ENCODE peak calls at places on chromosomes 4 and X, in nine cellular contexts. F is H7; W is progenitor cell of endocrine pancreas; O is activated CD4-positive, alpha-beta T cell treated with anti-CD3 and anti-CD28 coated beads for 1 hour; N is activated naive CD4-positive, alpha-beta T cell treated with anti-CD3 and anti-CD28 coated beads, Interleukin-2, amount 50 U/mL, for 72 hours; V is heart left ventricle; S is D341Med; G is activated effector memory CD4-positive, alpha-beta T cell treated with Interleukin-2 at 50 U/mL for 16 hours; D is RWPE1. R is an unnamed sample.

GRCh38 chrX:25523574-25523973 is 507.8 kb upstream of the ARX start:
- DNase-seq in F (peak), W (no peak), O (no peak), N (no peak), V (no peak), S (peak), G (no peak), D (peak), R (peak)

GRCh38 chr4:168740686-168741085 is 243.8 kb downstream of the PALLD start:
- DNase-seq in F (no peak), W (no peak), O (no peak), N (no peak), V (no peak), S (no peak), G (no peak), D (no peak), R (no peak)

GRCh38 chr4:138439143-138439581 is 197.0 kb upstream of the SLC7A11 start:
- DNase-seq in F (no peak), W (no peak), O (no peak), N (no peak), V (no peak), S (no peak), G (no peak), D (no peak), R (no peak)

GRCh38 chr4:155582971-155583437 is 83.6 kb upstream of the GUCY1A1 start:
- DNase-seq in F (no peak), W (no peak), O (no peak), N (no peak), V (no peak), S (no peak), G (no peak), D (peak), R (no peak)

GRCh38 chr4:137694138-137694537 is 161.8 kb upstream of the PCDH18 start:
- DNase-seq in F (no peak), W (no peak), O (no peak), N (no peak), V (no peak), S (no peak), G (no peak), D (no peak), R (no peak)

GRCh38 chr4:52510939-52511583 is 148.0 kb downstream of the USP46 start:
- DNase-seq in F (no peak), W (no peak), O (no peak), N (no peak), V (no peak), S (no peak), G (no peak), D (no peak), R (no peak)

GRCh38 chrX:149830192-149830873 is 48.6 kb downstream of the MAGEA9 start:
- DNase-seq in F (peak), W (no peak), O (no peak), N (no peak), V (no peak), S (peak), G (no peak), D (no peak), R (peak)

GRCh38 chr4:175308236-175308635 is 390.1 kb downstream of the ADAM29 start:
- DNase-seq in F (no peak), W (no peak), O (no peak), N (no peak), V (no peak), S (no peak), G (no peak), D (peak), R (no peak)

GRCh38 chr4:155371432-155372043 is 5.2 kb downstream of the MAP9 start:
- DNase-seq in F (no peak), W (no peak), O (no peak), N (no peak), V (no peak), S (no peak), G (no peak), D (peak), R (no peak)

GRCh38 chrX:153900806-153901752 is 3.4 kb upstream of the AVPR2 start:
- DNase-seq in F (peak), W (no peak), O (peak), N (no peak), V (peak), S (no peak), G (peak), D (peak), R (no peak)

GRCh38 chrX:85922821-85923220 is 124.5 kb downstream of the CHM start:
- DNase-seq in F (no peak), W (no peak), O (no peak), N (no peak), V (no peak), S (no peak), G (no peak), D (peak), R (no peak)

GRCh38 chrX:103274284-103274683 is 2.3 kb downstream of the TCEAL5 start:
- DNase-seq in F (no peak), W (no peak), O (no peak), N (no peak), V (no peak), S (no peak), G (no peak), D (no peak), R (no peak)

GRCh38 chr4:123397276-123398150 is 918 bp downstream of the SPRY1 start:
- DNase-seq in F (peak), W (peak), O (no peak), N (peak), V (peak), S (peak), G (no peak), D (no peak), R (peak)

GRCh38 chrX:77743720-77744119 is 42.3 kb downstream of the ATRX start:
- DNase-seq in F (no peak), W (no peak), O (no peak), N (no peak), V (no peak), S (no peak), G (no peak), D (no peak), R (no peak)

GRCh38 chr4:62018537-62018936 is 818.4 kb downstream of the ADGRL3 start:
- DNase-seq in F (no peak), W (no peak), O (no peak), N (no peak), V (no peak), S (no peak), G (no peak), D (no peak), R (no peak)

GRCh38 chr4:179858221-179858620 is 2385.0 kb upstream of the TENM3 start:
- DNase-seq in F (no peak), W (no peak), O (no peak), N (no peak), V (no peak), S (no peak), G (no peak), D (no peak), R (no peak)

GRCh38 chr4:23822181-23822580 is 67.7 kb downstream of the PPARGC1A start:
- DNase-seq in F (no peak), W (no peak), O (no peak), N (no peak), V (no peak), S (no peak), G (no peak), D (peak), R (no peak)

GRCh38 chr4:17809667-17810066 is 890 bp downstream of the DCAF16 start:
- DNase-seq in F (no peak), W (no peak), O (no peak), N (no peak), V (no peak), S (no peak), G (no peak), D (no peak), R (no peak)

GRCh38 chr4:62899607-62900364 is 1509.5 kb downstream of the TECRL start:
- DNase-seq in F (no peak), W (no peak), O (no peak), N (no peak), V (no peak), S (no peak), G (no peak), D (no peak), R (no peak)

GRCh38 chrX:323721-324628 is 5.4 kb upstream of the GTPBP6 start:
- DNase-seq in F (no peak), W (no peak), O (no peak), N (peak), V (peak), S (peak), G (peak), D (no peak), R (peak)

GRCh38 chrX:10259716-10260115 is 102.9 kb downstream of the CLCN4 start:
- DNase-seq in F (no peak), W (no peak), O (no peak), N (no peak), V (no peak), S (no peak), G (no peak), D (no peak), R (no peak)

GRCh38 chr4:25908491-25908901 is 5.5 kb upstream of the SMIM20 start:
- DNase-seq in F (no peak), W (no peak), O (no peak), N (no peak), V (peak), S (no peak), G (no peak), D (peak), R (no peak)

GRCh38 chr4:41934813-41935651 is at the start of gene TMEM33:
- DNase-seq in F (peak), W (peak), O (peak), N (peak), V (peak), S (peak), G (peak), D (peak), R (peak)

GRCh38 chr4:84041426-84041825 is 457.7 kb downstream of the NKX6-1 start:
- DNase-seq in F (no peak), W (no peak), O (no peak), N (no peak), V (no peak), S (no peak), G (no peak), D (no peak), R (no peak)

GRCh38 chr4:5804656-5805055 is 88.2 kb downstream of the CRMP1 start:
- DNase-seq in F (peak), W (no peak), O (no peak), N (no peak), V (no peak), S (no peak), G (no peak), D (no peak), R (peak)

GRCh38 chrX:72460715-72461114 is 111.9 kb downstream of the HDAC8 start:
- DNase-seq in F (no peak), W (no peak), O (no peak), N (no peak), V (no peak), S (no peak), G (no peak), D (no peak), R (no peak)

GRCh38 chrX:47644557-47645091 is 5.7 kb downstream of the ELK1 start:
- DNase-seq in F (peak), W (no peak), O (no peak), N (no peak), V (no peak), S (no peak), G (no peak), D (no peak), R (peak)

GRCh38 chr4:76659103-76659490 is 224.1 kb downstream of the SHROOM3 start:
- DNase-seq in F (no peak), W (no peak), O (no peak), N (no peak), V (no peak), S (no peak), G (no peak), D (no peak), R (no peak)

GRCh38 chr4:169270810-169271691 is at the start of gene SH3RF1:
- DNase-seq in F (peak), W (peak), O (no peak), N (no peak), V (peak), S (peak), G (no peak), D (peak), R (peak)

GRCh38 chr4:16377887-16378286 is 151.6 kb upstream of the TAPT1 start:
- DNase-seq in F (no peak), W (no peak), O (no peak), N (no peak), V (no peak), S (no peak), G (no peak), D (no peak), R (peak)

GRCh38 chr4:148954011-148954749 is 512.0 kb upstream of the NR3C2 start:
- DNase-seq in F (no peak), W (no peak), O (no peak), N (no peak), V (no peak), S (no peak), G (no peak), D (peak), R (no peak)

GRCh38 chr4:38723726-38724506 is 58.9 kb downstream of the TLR10 start:
- DNase-seq in F (no peak), W (no peak), O (no peak), N (no peak), V (no peak), S (no peak), G (no peak), D (no peak), R (no peak)

GRCh38 chr4:142238589-142238988 is 602.2 kb downstream of the IL15 start:
- DNase-seq in F (no peak), W (no peak), O (no peak), N (no peak), V (no peak), S (no peak), G (no peak), D (no peak), R (no peak)

GRCh38 chr4:26124753-26125236 is 196.0 kb upstream of the RBPJ start:
- DNase-seq in F (peak), W (no peak), O (no peak), N (no peak), V (no peak), S (no peak), G (no peak), D (peak), R (no peak)

GRCh38 chr4:108109997-108110416 is 58.7 kb downstream of the LEF1 start:
- DNase-seq in F (no peak), W (no peak), O (no peak), N (no peak), V (no peak), S (no peak), G (no peak), D (no peak), R (no peak)

GRCh38 chrX:118666521-118666920 is 60.9 kb upstream of the IL13RA1 start:
- DNase-seq in F (no peak), W (no peak), O (no peak), N (no peak), V (no peak), S (no peak), G (no peak), D (peak), R (no peak)

GRCh38 chrX:133297284-133297683 is 79.1 kb upstream of the TFDP3 start:
- DNase-seq in F (no peak), W (no peak), O (no peak), N (no peak), V (no peak), S (no peak), G (no peak), D (peak), R (no peak)

GRCh38 chr4:8315343-8316250 is 46.0 kb downstream of the HTRA3 start:
- DNase-seq in F (peak), W (no peak), O (no peak), N (peak), V (peak), S (no peak), G (no peak), D (peak), R (no peak)

R was measured in WTC11.